ENCODE peak calls at places on chromosome 9, in nine cellular contexts. F is CD4-positive, alpha-beta memory T cell; J is breast epithelium; C is CD8-positive, alpha-beta T cell; R is uterus; E is IMR-90; Q is CD4-positive, CD25-positive, alpha-beta regulatory T cell; L is keratinocyte; U is Panc1. O is an unnamed sample. For H3K9me3, the result is how much of the 10 kb centered on the place peaks cover.

GRCh38 chr9:121285835-121286687 is 18.1 kb downstream of the GSN start:
- DNase-seq in F (no peak), J (peak), C (no peak), R (peak), E (peak), Q (no peak), L (no peak), U (no peak), O (no peak)

GRCh38 chr9:125538092-125538473 is 168.9 kb downstream of the MAPKAP1 start:
- DNase-seq in F (no peak), J (peak), C (no peak), R (no peak), E (peak), Q (no peak), L (no peak), U (no peak), O (no peak)

GRCh38 chr9:16645970-16646369 is 224.5 kb downstream of the BNC2 start:
- DNase-seq in F (no peak), J (no peak), C (no peak), R (no peak), E (no peak), Q (no peak), L (no peak), U (no peak), O (no peak)

GRCh38 chr9:114803886-114804285 is 2.0 kb downstream of the TNFSF15 start:
- DNase-seq in F (no peak), J (no peak), C (no peak), R (no peak), E (peak), Q (no peak), L (no peak), U (no peak), O (no peak)

GRCh38 chr9:107819772-107820171 is 330.2 kb upstream of the KLF4 start:
- DNase-seq in F (no peak), J (no peak), C (no peak), R (no peak), E (no peak), Q (no peak), L (no peak), U (no peak), O (no peak)

GRCh38 chr9:116998305-116998704 is 311.2 kb downstream of the TRIM32 start:
- DNase-seq in F (no peak), J (no peak), C (no peak), R (no peak), E (peak), Q (no peak), L (no peak), U (no peak), O (no peak)

GRCh38 chr9:5052858-5053257 is 67.8 kb downstream of the JAK2 start:
- DNase-seq in F (no peak), J (no peak), C (no peak), R (no peak), E (peak), Q (no peak), L (no peak), U (no peak), O (no peak)

GRCh38 chr9:114779352-114779845 is 26.4 kb downstream of the TNFSF15 start:
- DNase-seq in F (no peak), J (peak), C (no peak), R (peak), E (no peak), Q (no peak), L (no peak), U (peak), O (no peak)

GRCh38 chr9:105066265-105066865 is 138.4 kb upstream of the ABCA1 start:
- DNase-seq in F (no peak), J (no peak), C (no peak), R (no peak), E (no peak), Q (no peak), L (no peak), U (no peak), O (no peak)

GRCh38 chr9:3865373-3865772 is 339.6 kb upstream of the RFX3 start:
- DNase-seq in F (no peak), J (no peak), C (no peak), R (no peak), E (peak), Q (no peak), L (no peak), U (no peak), O (no peak)

DNA sequence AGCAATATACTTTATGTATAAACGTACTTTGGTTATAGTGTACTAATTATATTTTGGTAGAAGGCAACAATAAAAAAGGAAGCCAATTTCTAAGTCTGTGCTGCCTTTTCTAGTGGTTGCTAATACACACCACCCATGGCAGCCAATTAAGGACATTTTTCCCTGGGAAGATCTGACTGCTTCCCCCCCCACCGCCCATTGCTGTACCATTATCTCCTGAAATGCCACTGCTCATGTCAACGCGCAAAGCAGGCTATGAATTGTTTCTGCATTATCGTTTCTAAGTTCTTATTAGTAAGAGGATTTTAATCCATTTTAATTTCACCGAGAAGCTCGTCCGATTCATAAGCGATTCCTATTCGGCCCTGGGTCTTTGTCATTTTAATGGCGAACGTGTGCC is 55.6 kb upstream of the SHC3 start:
- DNase-seq in F (no peak), J (no peak), C (no peak), R (no peak), E (no peak), Q (no peak), L (no peak), U (no peak), O (no peak)
- H3K4me3 ChIP-seq in F (no peak), J (peak), C (no peak), R (no peak), E (peak), Q (no peak), L (no peak), U (no peak), O (peak)

GRCh38 chr9:33107762-33108161 is 31.3 kb upstream of the SMU1 start:
- DNase-seq in F (no peak), J (peak), C (no peak), R (no peak), E (no peak), Q (no peak), L (no peak), U (no peak), O (no peak)
- H3K27ac ChIP-seq in F (no peak), J (peak), C (no peak), R (peak), E (peak), Q (no peak), L (peak), U (no peak), O (no peak)

GRCh38 chr9:80437825-80438224 is 866.1 kb downstream of the TLE4 start:
- DNase-seq in F (no peak), J (no peak), C (no peak), R (no peak), E (no peak), Q (no peak), L (no peak), U (no peak), O (no peak)

GRCh38 chr9:80440724-80441123 is 869.0 kb downstream of the TLE4 start:
- DNase-seq in F (no peak), J (no peak), C (no peak), R (no peak), E (no peak), Q (no peak), L (no peak), U (no peak), O (no peak)

GRCh38 chr9:80435591-80435990 is 863.8 kb downstream of the TLE4 start:
- DNase-seq in F (no peak), J (no peak), C (no peak), R (no peak), E (no peak), Q (no peak), L (no peak), U (no peak), O (no peak)
- H3K9me3 ChIP-seq in F (under half), J (under half), C (under half), R (under half), E (under half), Q (under half), L (under half), U (under half), O (under half)

GRCh38 chr9:70324963-70325362 is 66.2 kb downstream of the SMC5 start:
- DNase-seq in F (no peak), J (no peak), C (no peak), R (no peak), E (peak), Q (no peak), L (peak), U (no peak), O (no peak)

GRCh38 chr9:70318002-70318401 is 59.2 kb downstream of the SMC5 start:
- DNase-seq in F (no peak), J (no peak), C (no peak), R (no peak), E (no peak), Q (no peak), L (no peak), U (no peak), O (peak)

DNA sequence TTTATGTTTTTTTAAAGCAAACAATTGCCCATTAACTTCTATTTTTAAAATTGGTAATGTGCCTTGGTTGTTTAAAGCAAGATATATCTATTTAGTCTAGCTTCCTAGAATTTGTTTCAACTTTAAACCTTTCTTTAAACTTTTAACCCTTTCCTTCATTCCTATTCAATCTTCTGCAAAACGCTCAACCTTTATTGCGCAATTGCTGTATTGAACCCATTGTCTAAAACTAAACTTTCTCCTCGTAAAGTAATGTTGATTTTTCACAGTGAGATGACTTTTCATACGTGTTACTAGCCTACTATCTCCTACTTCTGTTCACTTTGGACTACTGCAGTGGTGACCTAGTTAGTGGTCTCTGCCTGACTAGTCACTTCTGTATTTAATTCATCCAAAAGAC is 63.3 kb downstream of the SMC5 start:
- DNase-seq in F (no peak), J (no peak), C (no peak), R (no peak), E (no peak), Q (no peak), L (no peak), U (no peak), O (no peak)
- H3K4me3 ChIP-seq in F (no peak), J (no peak), C (no peak), R (no peak), E (no peak), Q (no peak), L (no peak), U (no peak), O (no peak)

GRCh38 chr9:88990721-88991065 is 575 bp upstream of the S1PR3 start:
- DNase-seq in F (no peak), J (no peak), C (no peak), R (no peak), E (no peak), Q (no peak), L (no peak), U (no peak), O (no peak)

GRCh38 chr9:88988796-88989641 is 2.2 kb upstream of the S1PR3 start:
- DNase-seq in F (no peak), J (no peak), C (no peak), R (no peak), E (peak), Q (no peak), L (no peak), U (no peak), O (no peak)

GRCh38 chr9:88991066-88992030 is at the start of gene S1PR3:
- DNase-seq in F (no peak), J (no peak), C (no peak), R (peak), E (no peak), Q (no peak), L (no peak), U (no peak), O (no peak)

GRCh38 chr9:88987646-88988045 is 3.6 kb upstream of the S1PR3 start:
- DNase-seq in F (no peak), J (no peak), C (no peak), R (no peak), E (no peak), Q (no peak), L (no peak), U (no peak), O (no peak)

DNA sequence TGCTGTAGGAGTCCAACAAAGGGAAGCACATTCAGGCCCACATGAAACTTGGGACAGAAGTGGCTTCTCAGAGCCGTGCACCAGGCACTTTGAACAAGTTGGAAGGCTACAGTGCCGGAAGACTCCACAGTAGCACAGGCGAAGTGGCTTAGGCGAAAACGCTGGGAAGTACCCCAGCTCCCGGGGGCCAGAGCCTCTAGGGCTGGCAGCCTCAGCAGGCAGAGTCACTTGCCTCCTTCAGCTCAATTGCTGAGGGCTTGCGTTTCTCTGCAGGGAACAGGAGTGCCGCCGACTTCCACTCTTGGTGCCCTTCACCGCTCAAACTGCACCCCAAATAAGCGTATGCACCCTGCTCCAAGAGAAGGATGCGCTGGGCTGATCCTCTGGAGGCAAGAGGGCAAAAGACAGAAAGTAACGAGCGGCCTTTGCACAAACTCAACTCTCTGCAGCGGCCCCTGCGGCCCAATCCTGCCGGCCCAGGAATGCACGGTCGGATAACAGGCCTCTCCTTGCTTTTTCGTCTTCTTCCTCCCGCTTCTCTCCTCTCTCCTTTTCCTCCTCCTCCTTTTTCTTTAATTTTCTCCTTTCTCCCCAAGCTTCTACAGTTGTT is 1.2 kb upstream of the S1PR3 start:
- DNase-seq in F (no peak), J (no peak), C (no peak), R (no peak), E (no peak), Q (no peak), L (no peak), U (no peak), O (no peak)
- H3K27ac ChIP-seq in F (no peak), J (no peak), C (no peak), R (no peak), E (no peak), Q (no peak), L (no peak), U (no peak), O (no peak)

GRCh38 chr9:15235658-15236057 is 71.4 kb downstream of the TTC39B start:
- DNase-seq in F (no peak), J (no peak), C (no peak), R (no peak), E (no peak), Q (no peak), L (no peak), U (no peak), O (no peak)

GRCh38 chr9:15243086-15243485 is 63.9 kb downstream of the TTC39B start:
- DNase-seq in F (no peak), J (no peak), C (no peak), R (no peak), E (peak), Q (no peak), L (no peak), U (no peak), O (no peak)

GRCh38 chr9:15238646-15239045 is 68.4 kb downstream of the TTC39B start:
- DNase-seq in F (no peak), J (no peak), C (no peak), R (no peak), E (no peak), Q (no peak), L (no peak), U (no peak), O (no peak)

GRCh38 chr9:15240927-15241326 is 66.1 kb downstream of the TTC39B start:
- DNase-seq in F (no peak), J (no peak), C (no peak), R (no peak), E (no peak), Q (no peak), L (no peak), U (no peak), O (no peak)

DNA sequence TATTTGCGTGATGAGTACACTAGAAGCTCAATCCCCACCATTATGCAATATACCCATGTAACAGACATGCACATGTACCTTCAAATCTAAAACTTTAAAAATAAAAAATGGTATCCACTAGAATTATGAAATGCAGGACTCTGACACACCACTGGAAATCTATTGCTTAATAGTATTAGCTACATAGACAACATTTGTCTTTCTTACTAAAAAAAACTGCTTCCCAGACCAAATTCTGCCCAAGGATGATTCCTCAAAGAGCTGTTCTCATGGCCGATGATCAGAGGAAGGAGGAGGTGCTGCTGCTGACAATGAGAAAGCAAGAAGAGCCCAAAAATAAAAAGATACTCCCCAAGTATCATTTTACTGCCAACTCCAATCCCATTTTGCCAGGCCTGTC is 67.2 kb downstream of the TTC39B start:
- DNase-seq in F (no peak), J (no peak), C (no peak), R (no peak), E (no peak), Q (no peak), L (no peak), U (no peak), O (no peak)
- H3K9me3 ChIP-seq in F (under half), J (under half), C (under half), R (under half), E (under half), Q (under half), L (under half), U (under half), O (under half)

GRCh38 chr9:135671591-135672041 is 8.5 kb downstream of the LCN9 start:
- DNase-seq in F (no peak), J (no peak), C (no peak), R (no peak), E (no peak), Q (no peak), L (no peak), U (no peak), O (peak)
- H3K4me3 ChIP-seq in F (no peak), J (no peak), C (no peak), R (no peak), E (no peak), Q (no peak), L (no peak), U (no peak), O (no peak)

DNA sequence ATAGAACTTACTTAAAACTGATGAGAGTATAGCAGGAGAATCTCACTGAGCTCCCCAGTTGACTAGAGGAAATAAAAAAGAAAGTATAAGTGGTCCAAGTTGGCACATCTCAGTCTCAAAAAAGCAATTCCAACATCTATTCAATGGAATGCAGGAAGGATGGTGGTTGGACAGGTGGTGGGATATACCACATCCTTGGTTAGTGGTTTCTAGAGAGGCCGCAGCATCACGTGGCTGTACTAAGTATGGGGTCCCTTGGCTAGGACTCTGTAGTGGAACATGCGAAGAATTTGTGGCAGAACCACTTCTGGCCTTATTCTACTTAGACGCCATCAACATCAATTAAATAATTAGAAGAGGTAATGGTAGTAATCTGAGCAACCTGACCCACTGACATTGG is 232.4 kb downstream of the SAXO1 start:
- DNase-seq in F (no peak), J (no peak), C (no peak), R (no peak), E (no peak), Q (no peak), L (no peak), U (no peak), O (no peak)
- H3K27ac ChIP-seq in F (no peak), J (no peak), C (no peak), R (no peak), E (no peak), Q (no peak), L (no peak), U (no peak), O (no peak)

GRCh38 chr9:136058801-136059302 is 36.2 kb downstream of the NACC2 start:
- DNase-seq in F (no peak), J (no peak), C (no peak), R (no peak), E (no peak), Q (no peak), L (no peak), U (no peak), O (no peak)

GRCh38 chr9:136056546-136057235 is 38.4 kb downstream of the NACC2 start:
- DNase-seq in F (no peak), J (no peak), C (no peak), R (no peak), E (no peak), Q (no peak), L (no peak), U (no peak), O (no peak)

GRCh38 chr9:136058152-136058483 is 37.0 kb downstream of the NACC2 start:
- DNase-seq in F (no peak), J (no peak), C (no peak), R (no peak), E (no peak), Q (no peak), L (no peak), U (no peak), O (no peak)

GRCh38 chr9:136055715-136056545 is 39.2 kb downstream of the NACC2 start:
- DNase-seq in F (no peak), J (no peak), C (no peak), R (no peak), E (no peak), Q (no peak), L (no peak), U (no peak), O (no peak)

GRCh38 chr9:136057236-136058151 is 37.6 kb downstream of the NACC2 start:
- DNase-seq in F (no peak), J (no peak), C (no peak), R (no peak), E (no peak), Q (no peak), L (no peak), U (no peak), O (no peak)
- H3K9me3 ChIP-seq in F (under half), J (under half), C (under half), R (under half), E (under half), Q (under half), L (under half), U (under half), O (under half)